ENCODE peak calls at places on chromosome 1, in four cellular contexts. O is K562, X is HepG2, G is HCT116. T is an unnamed sample.

GRCh38 chr1:85245456-85245855 is 14.0 kb downstream of the C1orf52 start:
- DNase-seq in X (no peak), O (no peak), G (no peak), T (no peak)

GRCh38 chr1:109904105-109904817 is 6.4 kb upstream of the CSF1 start:
- DNase-seq in G (no peak), X (peak; percentile 31), O (no peak), T (no peak)

GRCh38 chr1:177848577-177848976 is 121.3 kb downstream of the SEC16B start:
- DNase-seq in G (no peak), X (no peak), O (no peak), T (no peak)

GRCh38 chr1:174359454-174359805 is 88.3 kb upstream of the GPR52 start:
- DNase-seq in G (no peak), O (no peak), X (no peak), T (no peak)

GRCh38 chr1:21294266-21295058 is 4.2 kb upstream of the ECE1 start:
- DNase-seq in X (no peak), G (peak; percentile 47), O (no peak), T (no peak)

GRCh38 chr1:25580933-25581332 is 35.7 kb upstream of the MAN1C1 start:
- DNase-seq in X (no peak), G (no peak), O (no peak), T (no peak)

GRCh38 chr1:111976842-111977241 is 12.6 kb downstream of the KCND3 start:
- DNase-seq in X (peak; percentile 61), G (no peak), O (no peak), T (no peak)

GRCh38 chr1:15355968-15356621 is 53.6 kb upstream of the EFHD2 start:
- DNase-seq in X (peak; percentile 93), O (no peak), G (peak; percentile 92), T (no peak)

GRCh38 chr1:203492486-203493130 is 1.3 kb upstream of the OPTC start:
- DNase-seq in X (no peak), G (no peak), O (no peak), T (no peak)

GRCh38 chr1:110212165-110213142 is 2.3 kb downstream of the KCNC4 start:
- DNase-seq in X (no peak), O (no peak), G (no peak), T (no peak)

GRCh38 chr1:202656951-202657646 is 53.2 kb downstream of the SYT2 start:
- DNase-seq in G (no peak), O (peak; percentile 76), X (peak; percentile 19), T (no peak)

GRCh38 chr1:103156966-103157365 is 48.6 kb upstream of the COL11A1 start:
- DNase-seq in X (no peak), G (no peak), O (no peak), T (no peak)

GRCh38 chr1:174519845-174520244 is 72.1 kb downstream of the GPR52 start:
- DNase-seq in G (no peak), O (no peak), X (no peak), T (no peak)

GRCh38 chr1:178279287-178279686 is 185.4 kb downstream of the RASAL2 start:
- DNase-seq in X (no peak), G (no peak), O (no peak), T (no peak)

GRCh38 chr1:159900086-159900680 is at the start of gene CFAP45:
- DNase-seq in X (no peak), O (peak; percentile 98), G (peak; percentile 65), T (no peak)

GRCh38 chr1:66395202-66396061 is 138.5 kb upstream of the SGIP1 start:
- DNase-seq in O (no peak), G (no peak), X (no peak), T (no peak)

GRCh38 chr1:224434447-224435317 is at the start of gene WDR26:
- DNase-seq in X (peak; percentile 89), G (peak; percentile 58), O (peak; percentile 84), T (no peak)

GRCh38 chr1:205709059-205709398 is 28.7 kb upstream of the SLC45A3 start:
- DNase-seq in O (no peak), X (peak; percentile 47), G (no peak), T (no peak)

GRCh38 chr1:216330262-216330661 is 93.0 kb downstream of the USH2A start:
- DNase-seq in O (no peak), G (no peak), X (no peak), T (no peak)

GRCh38 chr1:118931876-118932275 is 56.3 kb downstream of the TBX15 start:
- DNase-seq in X (no peak), G (no peak), O (no peak), T (no peak)

GRCh38 chr1:206686486-206687249 is 2.0 kb downstream of the MAPKAPK2 start:
- DNase-seq in X (no peak), G (no peak), O (no peak), T (no peak)

GRCh38 chr1:64680601-64681000 is 64.3 kb upstream of the RAVER2 start:
- DNase-seq in X (no peak), O (no peak), G (no peak), T (no peak)

GRCh38 chr1:33335020-33335419 is 14.1 kb upstream of the A3GALT2 start:
- DNase-seq in O (no peak), X (no peak), G (no peak), T (no peak)

GRCh38 chr1:42783092-42783491 is 1.7 kb upstream of the TMEM269 start:
- DNase-seq in O (no peak), X (no peak), G (no peak), T (no peak)

GRCh38 chr1:186531561-186532165 is 70.7 kb upstream of the PDC start:
- DNase-seq in O (no peak), X (no peak), G (no peak), T (no peak)

GRCh38 chr1:31431351-31431750 is 18.3 kb downstream of the SERINC2 start:
- DNase-seq in O (no peak), G (no peak), X (no peak), T (no peak)
- TF ChIP-seq REST in O (no peak), G (no peak), X (no peak), T (no peak)

GRCh38 chr1:201176931-201177330 is 13.7 kb upstream of the IGFN1 start:
- DNase-seq in G (no peak), O (no peak), X (no peak), T (no peak)
- TF ChIP-seq TCF7L2 in G (no peak), O (no peak), X (no peak), T (no peak)

GRCh38 chr1:2571348-2571747 is 15.2 kb downstream of the TNFRSF14 start:
- DNase-seq in O (no peak), G (no peak), X (no peak), T (no peak)

GRCh38 chr1:2580691-2581090 is 5.9 kb upstream of the PRXL2B start:
- DNase-seq in X (no peak), O (no peak), G (no peak), T (no peak)

GRCh38 chr1:2573250-2573649 is 13.3 kb upstream of the PRXL2B start:
- DNase-seq in O (no peak), G (no peak), X (no peak), T (no peak)

GRCh38 chr1:2574350-2574749 is 12.2 kb upstream of the PRXL2B start:
- DNase-seq in X (no peak), O (no peak), G (no peak), T (no peak)

GRCh38 chr1:2575801-2576663 is 10.5 kb upstream of the PRXL2B start:
- DNase-seq in G (no peak), O (no peak), X (peak; percentile 78), T (no peak)
- TF ChIP-seq POLR2AphosphoS5 in G (no peak), O (no peak), X (peak; percentile 64), T (no peak)

DNA sequence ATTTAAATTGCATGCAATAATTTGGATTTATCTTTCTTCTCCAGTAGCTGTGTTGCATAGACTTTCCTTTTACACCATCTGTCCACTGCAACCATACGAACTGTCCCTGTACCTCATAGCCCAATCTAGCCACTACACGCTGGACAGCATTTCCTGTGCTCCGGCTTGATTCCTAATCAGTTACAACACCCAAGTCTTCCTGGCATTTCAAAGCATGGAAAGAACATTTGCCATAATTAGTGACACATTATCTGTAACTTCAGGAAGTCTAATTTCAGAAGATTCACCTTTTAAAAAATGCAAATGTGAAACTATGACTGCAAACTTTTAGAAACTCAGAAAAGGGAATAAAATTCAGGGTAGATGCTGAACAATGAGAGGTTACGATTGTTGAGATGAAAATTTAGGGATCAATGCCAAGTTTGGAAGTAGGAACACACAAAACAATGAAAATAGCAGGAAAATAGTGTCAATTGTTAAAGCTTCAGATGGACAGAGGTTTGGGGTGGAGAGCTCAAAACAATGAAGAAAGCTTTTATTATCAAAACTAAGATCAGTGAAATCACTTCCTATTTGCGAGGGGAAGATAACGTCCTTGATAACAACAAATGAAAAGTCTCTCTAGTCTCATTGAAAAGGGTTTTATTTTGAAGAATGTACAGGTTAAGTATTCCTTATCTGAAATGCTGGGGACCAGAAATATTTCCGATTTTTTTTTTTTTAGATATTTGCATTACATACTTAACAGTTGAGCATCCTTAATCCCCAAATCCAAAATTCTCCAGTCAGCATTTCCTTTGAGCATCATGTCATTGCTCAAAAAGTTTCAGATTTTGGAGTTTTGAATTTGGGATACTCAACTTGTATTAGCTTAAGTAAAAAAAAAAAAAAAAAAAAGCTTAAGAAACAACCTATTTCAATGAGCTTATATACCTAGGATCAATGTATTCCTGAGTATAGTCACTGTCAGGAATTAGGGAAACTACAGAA is 107.3 kb downstream of the FNBP1L start:
- DNase-seq in G (no peak), X (no peak), O (no peak), T (no peak)
- TF ChIP-seq REST in G (no peak), X (no peak), O (no peak), T (no peak)

DNA sequence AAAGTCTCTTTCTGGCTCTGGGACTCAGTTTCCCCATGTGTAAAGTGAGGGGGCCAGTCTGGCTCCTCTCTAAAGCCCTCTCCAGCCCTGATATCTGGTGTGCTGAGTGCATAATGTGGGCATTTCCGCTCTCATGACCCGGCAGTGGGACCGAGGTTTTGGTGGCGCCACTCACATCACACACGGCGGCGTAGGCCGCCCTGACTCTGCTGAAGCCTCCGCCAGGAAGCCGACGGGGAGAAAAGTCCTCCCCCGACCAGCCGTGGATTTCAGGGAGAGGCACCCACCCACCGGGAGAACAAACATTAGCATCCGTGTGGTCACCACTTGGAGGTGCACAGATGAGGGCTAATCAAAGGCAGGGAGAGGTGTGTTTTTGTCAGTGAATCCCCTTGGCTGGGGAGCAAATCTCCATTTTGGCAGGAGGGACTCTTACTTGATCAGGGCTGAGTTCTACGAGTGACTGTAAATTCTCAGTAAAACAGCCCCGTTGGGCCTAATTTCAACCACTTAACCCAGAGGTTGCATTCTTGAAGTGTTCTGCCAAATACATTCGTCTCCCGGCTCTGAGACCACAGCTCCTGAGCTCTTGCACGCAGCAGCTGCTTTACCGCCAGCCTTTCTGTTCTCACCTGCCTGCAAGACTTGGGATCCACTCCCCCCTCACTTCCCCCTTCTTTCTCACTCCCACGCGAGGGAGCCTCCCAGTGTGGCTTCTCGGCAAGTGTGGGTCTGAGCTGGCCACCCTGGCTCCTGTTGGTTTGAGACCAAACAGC is 118.2 kb downstream of the FOXD2 start:
- DNase-seq in X (no peak), G (no peak), O (no peak), T (no peak)
- TF ChIP-seq TCF7L2 in X (no peak), G (no peak), O (no peak), T (no peak)

T was measured in Panc1.